ENCODE peak calls at places on chromosomes 16 and 17, in ten cellular contexts. Y is SK-N-SH, D is PC-3, X is H1, U is endodermal cell, M is keratinocyte, E is kidney, P is GM23248, J is IMR-90, F is fibroblast of lung. I is an unnamed sample.

GRCh38 chr17:10210151-10210574 is 11.8 kb upstream of the GAS7 start:
- DNase-seq in U (peak), D (peak), E (peak), F (peak), J (peak), Y (no peak), P (no peak), M (no peak), X (peak), I (peak)

GRCh38 chr16:83158320-83158957 is 531.7 kb downstream of the CDH13 start:
- DNase-seq in D (no peak), P (no peak), Y (no peak), M (no peak), F (no peak), U (no peak), J (no peak), X (no peak), E (no peak), I (no peak)

GRCh38 chr17:6450926-6451717 is 6.9 kb downstream of the PIMREG start:
- DNase-seq in Y (no peak), M (no peak), P (no peak), X (no peak), U (no peak), D (no peak), J (no peak), F (peak), E (no peak), I (no peak)

GRCh38 chr16:12210258-12210880 is 233.8 kb downstream of the SNX29 start:
- DNase-seq in J (no peak), M (no peak), P (no peak), D (no peak), E (no peak), F (no peak), U (no peak), X (no peak), Y (no peak), I (no peak)

GRCh38 chr17:82862758-82863645 is 23.2 kb upstream of the ZNF750 start:
- DNase-seq in P (no peak), J (no peak), U (no peak), X (no peak), D (no peak), E (peak), Y (no peak), F (no peak), M (no peak), I (no peak)

GRCh38 chr17:13143001-13143400 is 125.2 kb upstream of the ELAC2 start:
- DNase-seq in Y (no peak), F (no peak), P (no peak), X (no peak), M (no peak), E (no peak), D (no peak), U (no peak), J (no peak), I (no peak)

GRCh38 chr16:89823087-89823823 is 5.0 kb upstream of the SPIRE2 start:
- DNase-seq in M (no peak), D (no peak), Y (no peak), P (no peak), X (no peak), F (no peak), J (no peak), E (no peak), U (peak), I (no peak)

GRCh38 chr16:56625943-56626654 is 518 bp downstream of the MT1E start:
- DNase-seq in M (no peak), D (no peak), X (no peak), F (peak), Y (no peak), E (peak), J (peak), P (peak), U (peak), I (no peak)

GRCh38 chr16:59039066-59039465 is 304.9 kb upstream of the GOT2 start:
- DNase-seq in D (no peak), M (no peak), E (no peak), P (no peak), U (no peak), Y (no peak), X (no peak), J (no peak), F (no peak), I (no peak)

GRCh38 chr17:45172541-45173286 is 11.0 kb downstream of the HEXIM2 start:
- DNase-seq in F (peak), J (peak), P (peak), M (peak), X (no peak), D (peak), Y (peak), U (peak), E (peak), I (peak)

GRCh38 chr17:40319651-40320550 is 10.9 kb downstream of the RARA start:
- DNase-seq in J (no peak), E (peak), Y (peak), P (peak), M (no peak), F (no peak), D (no peak), X (no peak), U (no peak), I (no peak)

GRCh38 chr17:57459286-57459915 is 203.1 kb downstream of the MSI2 start:
- DNase-seq in M (no peak), Y (no peak), E (no peak), P (peak), X (no peak), D (peak), U (no peak), F (peak), J (peak), I (no peak)

GRCh38 chr17:82013341-82013740 is 9.3 kb downstream of the CENPX start:
- DNase-seq in E (no peak), D (no peak), P (no peak), U (no peak), M (no peak), J (peak), Y (peak), F (peak), X (no peak), I (no peak)

GRCh38 chr17:67836205-67836987 is 11.1 kb downstream of the BPTF start:
- DNase-seq in F (peak), U (no peak), X (no peak), E (no peak), P (peak), Y (no peak), D (peak), M (no peak), J (peak), I (no peak)

GRCh38 chr17:30332057-30332542 is 1.8 kb downstream of the TMIGD1 start:
- DNase-seq in U (no peak), D (peak), M (no peak), P (peak), F (peak), Y (no peak), J (peak), E (no peak), X (no peak), I (no peak)

GRCh38 chr17:18141210-18141803 is 32.8 kb downstream of the MYO15A start:
- DNase-seq in U (no peak), E (no peak), F (peak), P (peak), X (no peak), Y (peak), M (no peak), J (peak), D (peak), I (peak)

GRCh38 chr16:67399749-67400704 is 6.7 kb upstream of the TPPP3 start:
- DNase-seq in J (no peak), U (no peak), E (no peak), D (no peak), F (no peak), M (no peak), X (no peak), P (no peak), Y (peak), I (peak)
- H3K9ac ChIP-seq in J (no peak), U (no peak), E (no peak), D (no peak), F (no peak), M (no peak), X (no peak), P (no peak), Y (no peak), I (no peak)

DNA sequence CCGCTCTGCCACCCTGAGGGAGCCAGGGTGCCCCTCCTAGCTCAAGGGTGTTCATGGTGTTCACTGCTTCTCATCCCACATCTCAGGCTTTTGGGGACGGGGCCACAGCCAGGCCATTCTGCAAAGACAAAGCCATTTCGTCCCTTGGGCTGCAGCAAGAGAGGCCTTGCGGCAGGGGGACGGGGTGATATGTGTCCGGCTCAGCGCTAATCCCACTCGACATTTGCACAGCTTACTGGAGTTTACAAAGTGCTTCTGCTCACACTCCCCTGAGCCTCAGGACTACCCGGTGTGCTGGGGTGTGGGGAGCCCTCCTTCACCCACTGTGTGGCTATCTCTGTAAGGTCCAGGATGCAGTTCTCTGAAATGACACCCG is 84.3 kb downstream of the RTN4RL1 start:
- DNase-seq in D (no peak), P (no peak), U (no peak), F (no peak), Y (no peak), E (no peak), X (no peak), J (no peak), M (no peak), I (no peak)
- H3K4me3 ChIP-seq in D (no peak), P (no peak), U (no peak), F (no peak), Y (no peak), E (no peak), X (no peak), J (no peak), M (no peak), I (no peak)

GRCh38 chr16:77093999-77094398 is 97.0 kb upstream of the MON1B start:
- DNase-seq in D (no peak), F (no peak), X (no peak), Y (no peak), M (no peak), P (no peak), E (no peak), U (no peak), J (no peak), I (no peak)
- H3K27ac ChIP-seq in D (no peak), F (no peak), X (no peak), Y (no peak), M (no peak), P (no peak), E (no peak), U (no peak), J (no peak), I (no peak)

GRCh38 chr16:27304102-27304501 is 9.7 kb upstream of the IL4R start:
- DNase-seq in X (no peak), F (no peak), P (no peak), M (no peak), J (no peak), U (no peak), E (no peak), Y (no peak), D (no peak), I (no peak)
- H3K9ac ChIP-seq in X (no peak), F (no peak), P (no peak), M (no peak), J (no peak), U (no peak), E (no peak), Y (no peak), D (no peak), I (no peak)

I was measured in mesendoderm.